ENCODE peak calls at places on chromosomes 12 and 14, in six cellular contexts. One of them, this sample, is unnamed. For H3K4me1, the result is how much of the 10 kb centered on the place peaks cover.

GRCh38 chr12:54591001-54591591 is 2.6 kb upstream of the PPP1R1A start:
- DNase-seq in sigmoid colon: peak
- DNase-seq in kidney: no peak
- DNase-seq in cardiac muscle cell: peak
- DNase-seq in ovary: no peak
- DNase-seq in stomach: no peak
- DNase-seq in this sample: peak

GRCh38 chr12:77087427-77087826 is 22.1 kb upstream of the E2F7 start:
- DNase-seq in kidney: no peak
- DNase-seq in ovary: no peak
- DNase-seq in stomach: no peak
- DNase-seq in cardiac muscle cell: peak
- DNase-seq in sigmoid colon: no peak
- DNase-seq in this sample: peak

GRCh38 chr12:56749364-56749763 is 2.8 kb downstream of the PRIM1 start:
- DNase-seq in cardiac muscle cell: no peak
- DNase-seq in sigmoid colon: no peak
- DNase-seq in ovary: no peak
- DNase-seq in stomach: no peak
- DNase-seq in kidney: no peak
- DNase-seq in this sample: no peak

GRCh38 chr14:27190286-27190685 is 592.5 kb upstream of the NOVA1 start:
- DNase-seq in ovary: no peak
- DNase-seq in cardiac muscle cell: no peak
- DNase-seq in sigmoid colon: no peak
- DNase-seq in kidney: no peak
- DNase-seq in stomach: no peak
- DNase-seq in this sample: no peak

GRCh38 chr14:90820958-90821357 is 4.7 kb upstream of the TTC7B start:
- DNase-seq in ovary: no peak
- DNase-seq in sigmoid colon: no peak
- DNase-seq in stomach: peak
- DNase-seq in cardiac muscle cell: peak
- DNase-seq in kidney: no peak
- DNase-seq in this sample: peak

GRCh38 chr12:17035372-17035771 is 429.4 kb upstream of the LMO3 start:
- DNase-seq in ovary: no peak
- DNase-seq in stomach: no peak
- DNase-seq in kidney: no peak
- DNase-seq in cardiac muscle cell: no peak
- DNase-seq in sigmoid colon: no peak
- DNase-seq in this sample: no peak

GRCh38 chr12:19430988-19431387 is 8.3 kb upstream of the AEBP2 start:
- DNase-seq in stomach: no peak
- DNase-seq in cardiac muscle cell: peak
- DNase-seq in sigmoid colon: no peak
- DNase-seq in kidney: no peak
- DNase-seq in ovary: no peak
- DNase-seq in this sample: no peak

GRCh38 chr12:2389079-2389790 is 336.4 kb downstream of the CACNA1C start:
- DNase-seq in cardiac muscle cell: no peak
- DNase-seq in sigmoid colon: no peak
- DNase-seq in ovary: no peak
- DNase-seq in stomach: no peak
- DNase-seq in kidney: no peak
- DNase-seq in this sample: no peak

GRCh38 chr14:70002589-70003240 is 123.5 kb downstream of the SMOC1 start:
- DNase-seq in cardiac muscle cell: peak
- DNase-seq in sigmoid colon: no peak
- DNase-seq in ovary: no peak
- DNase-seq in kidney: no peak
- DNase-seq in stomach: no peak
- DNase-seq in this sample: no peak

GRCh38 chr12:16603265-16603915 is 2.6 kb downstream of the LMO3 start:
- DNase-seq in cardiac muscle cell: no peak
- DNase-seq in kidney: no peak
- DNase-seq in sigmoid colon: no peak
- DNase-seq in stomach: no peak
- DNase-seq in ovary: no peak
- DNase-seq in this sample: no peak

DNA sequence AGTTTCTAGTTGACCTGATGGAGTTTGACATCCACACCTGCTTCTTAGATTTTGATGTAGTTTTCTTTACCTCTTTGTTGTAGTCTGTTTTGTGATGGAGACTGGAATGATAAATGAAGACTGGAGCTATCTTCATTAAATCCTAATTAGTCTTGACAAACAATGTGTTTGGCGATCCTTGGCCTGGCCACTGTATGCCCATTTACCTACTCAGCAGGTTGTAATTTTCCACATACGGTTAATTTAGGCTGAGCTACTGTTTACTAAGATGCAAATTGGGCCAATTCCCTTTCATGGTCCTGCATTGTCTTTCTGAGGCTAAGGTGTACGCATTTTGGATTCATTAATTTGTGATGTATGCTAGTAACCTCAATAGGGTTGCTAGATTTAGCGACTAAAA is at the start of gene TAS2R7:
- DNase-seq in stomach: no peak
- DNase-seq in kidney: no peak
- DNase-seq in ovary: no peak
- DNase-seq in sigmoid colon: no peak
- DNase-seq in cardiac muscle cell: no peak
- DNase-seq in this sample: no peak
- H3K4me1 ChIP-seq in stomach: under half
- H3K4me1 ChIP-seq in kidney: under half
- H3K4me1 ChIP-seq in ovary: under half
- H3K4me1 ChIP-seq in sigmoid colon: under half
- H3K4me1 ChIP-seq in cardiac muscle cell: under half
- H3K4me1 ChIP-seq in this sample: under half

GRCh38 chr14:39491134-39491541 is 58.9 kb upstream of the FBXO33 start:
- DNase-seq in kidney: no peak
- DNase-seq in sigmoid colon: no peak
- DNase-seq in stomach: no peak
- DNase-seq in cardiac muscle cell: peak
- DNase-seq in ovary: no peak
- DNase-seq in this sample: no peak
- TF ChIP-seq CTCF in kidney: no peak
- TF ChIP-seq CTCF in sigmoid colon: peak
- TF ChIP-seq CTCF in stomach: no peak
- TF ChIP-seq CTCF in cardiac muscle cell: peak
- TF ChIP-seq CTCF in ovary: no peak
- TF ChIP-seq CTCF in this sample: peak

GRCh38 chr14:51651388-51652167 is at the start of gene FRMD6:
- DNase-seq in kidney: peak
- DNase-seq in ovary: peak
- DNase-seq in stomach: peak
- DNase-seq in sigmoid colon: peak
- DNase-seq in cardiac muscle cell: peak
- DNase-seq in this sample: peak
- H3K4me1 ChIP-seq in kidney: under half
- H3K4me1 ChIP-seq in ovary: under half
- H3K4me1 ChIP-seq in stomach: under half
- H3K4me1 ChIP-seq in sigmoid colon: under half
- H3K4me1 ChIP-seq in cardiac muscle cell: under half
- H3K4me1 ChIP-seq in this sample: under half

GRCh38 chr12:116434155-116435065 is 124.8 kb upstream of the MAP1LC3B2 start:
- DNase-seq in stomach: peak
- DNase-seq in sigmoid colon: peak
- DNase-seq in ovary: peak
- DNase-seq in cardiac muscle cell: peak
- DNase-seq in kidney: peak
- DNase-seq in this sample: peak
- TF ChIP-seq CTCF in stomach: no peak
- TF ChIP-seq CTCF in sigmoid colon: no peak
- TF ChIP-seq CTCF in ovary: no peak
- TF ChIP-seq CTCF in cardiac muscle cell: no peak
- TF ChIP-seq CTCF in kidney: no peak
- TF ChIP-seq CTCF in this sample: no peak

GRCh38 chr14:21047378-21047781 is 5.2 kb downstream of the RNASE7 start:
- DNase-seq in kidney: no peak
- DNase-seq in sigmoid colon: no peak
- DNase-seq in cardiac muscle cell: peak
- DNase-seq in ovary: no peak
- DNase-seq in stomach: no peak
- DNase-seq in this sample: no peak
- H3K4me1 ChIP-seq in kidney: under half
- H3K4me1 ChIP-seq in sigmoid colon: under half
- H3K4me1 ChIP-seq in cardiac muscle cell: under half
- H3K4me1 ChIP-seq in ovary: under half
- H3K4me1 ChIP-seq in stomach: under half
- H3K4me1 ChIP-seq in this sample: under half

DNA sequence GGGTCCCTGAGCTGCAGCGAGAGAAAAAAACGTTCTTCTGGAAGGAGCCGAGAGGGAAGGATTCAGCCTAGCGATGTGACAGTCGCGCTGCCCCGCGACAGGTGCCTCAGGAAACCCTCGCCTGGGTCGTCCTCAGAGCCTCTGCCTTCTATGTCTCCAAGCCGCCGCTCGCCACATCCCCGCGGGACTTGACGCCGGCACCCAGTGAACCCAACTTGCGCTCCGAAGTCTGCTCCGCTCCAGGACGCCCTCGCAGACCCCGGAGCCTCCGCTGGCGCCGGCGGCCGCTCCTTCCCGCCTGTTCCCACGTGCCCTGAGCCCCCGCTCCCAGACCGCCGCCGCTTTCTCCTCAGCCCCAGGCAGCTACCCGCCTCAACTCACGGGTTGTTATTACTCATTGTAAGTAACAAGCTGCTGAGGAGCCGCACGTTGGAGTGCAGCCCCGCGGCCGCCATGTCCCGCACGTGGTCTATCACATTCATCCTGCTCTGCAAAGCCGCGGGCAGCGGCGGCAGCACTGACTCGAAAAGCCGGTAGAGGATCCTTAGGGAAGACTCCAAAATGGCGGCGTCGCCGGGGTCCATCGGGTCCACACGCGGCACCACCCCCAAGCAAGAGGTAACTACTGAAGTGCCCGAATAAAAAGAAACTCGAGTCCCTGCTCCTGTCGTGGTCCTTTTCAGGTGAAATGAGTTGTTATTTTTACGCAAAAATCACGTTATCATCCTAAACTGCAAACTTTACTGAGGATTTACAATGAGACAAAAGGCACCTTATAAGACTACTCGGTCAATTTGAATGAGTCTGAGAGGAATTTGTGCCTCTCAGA is at the start of gene ANAPC7:
- DNase-seq in cardiac muscle cell: peak
- DNase-seq in kidney: peak
- DNase-seq in sigmoid colon: peak
- DNase-seq in ovary: peak
- DNase-seq in stomach: peak
- DNase-seq in this sample: peak
- TF ChIP-seq CTCF in cardiac muscle cell: peak
- TF ChIP-seq CTCF in kidney: no peak
- TF ChIP-seq CTCF in sigmoid colon: peak
- TF ChIP-seq CTCF in ovary: peak
- TF ChIP-seq CTCF in stomach: no peak
- TF ChIP-seq CTCF in this sample: peak

DNA sequence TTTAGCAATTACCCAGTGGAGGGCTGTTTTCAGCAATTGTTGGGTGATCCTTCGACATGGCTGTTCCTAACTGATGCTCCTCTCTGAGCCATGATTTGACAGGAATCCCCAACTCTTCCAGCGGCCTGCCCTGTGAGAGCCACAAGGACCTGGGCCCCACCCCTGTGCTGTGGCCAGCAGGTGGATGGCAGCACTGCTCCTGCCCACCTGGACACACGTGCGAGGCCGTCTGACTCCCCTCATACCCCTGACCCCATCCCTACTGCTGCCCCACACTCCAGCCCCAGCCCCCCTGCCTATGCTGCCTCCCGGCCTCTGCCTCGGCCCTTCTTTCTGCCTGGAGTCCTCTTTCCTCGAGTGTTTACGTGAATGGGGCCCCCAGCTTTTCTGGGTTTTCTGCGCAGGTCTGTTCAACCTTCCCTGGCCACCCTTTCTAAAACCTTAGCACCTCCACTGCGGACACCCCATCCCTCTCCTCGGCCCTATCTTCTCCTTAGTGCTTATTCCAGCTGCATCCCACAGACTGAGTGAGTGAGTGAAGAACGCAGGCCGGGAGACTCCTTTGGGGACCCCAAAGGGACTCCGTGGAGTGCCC is 111.4 kb downstream of the DICER1 start:
- DNase-seq in stomach: peak
- DNase-seq in ovary: peak
- DNase-seq in cardiac muscle cell: no peak
- DNase-seq in sigmoid colon: peak
- DNase-seq in kidney: peak
- DNase-seq in this sample: no peak
- H3K4me1 ChIP-seq in stomach: under half
- H3K4me1 ChIP-seq in ovary: under half
- H3K4me1 ChIP-seq in cardiac muscle cell: under half
- H3K4me1 ChIP-seq in sigmoid colon: under half
- H3K4me1 ChIP-seq in kidney: under half
- H3K4me1 ChIP-seq in this sample: under half

GRCh38 chr14:42909659-42910058 is 1303.0 kb downstream of the LRFN5 start:
- DNase-seq in sigmoid colon: no peak
- DNase-seq in ovary: no peak
- DNase-seq in stomach: no peak
- DNase-seq in cardiac muscle cell: no peak
- DNase-seq in kidney: no peak
- DNase-seq in this sample: no peak

GRCh38 chr14:42911642-42912041 is 1305.0 kb downstream of the LRFN5 start:
- DNase-seq in cardiac muscle cell: no peak
- DNase-seq in ovary: no peak
- DNase-seq in sigmoid colon: no peak
- DNase-seq in stomach: no peak
- DNase-seq in kidney: no peak
- DNase-seq in this sample: no peak
- TF ChIP-seq CTCF in cardiac muscle cell: no peak
- TF ChIP-seq CTCF in ovary: no peak
- TF ChIP-seq CTCF in sigmoid colon: no peak
- TF ChIP-seq CTCF in stomach: no peak
- TF ChIP-seq CTCF in kidney: no peak
- TF ChIP-seq CTCF in this sample: peak